ENCODE peak calls at places on chromosomes 2 and 18, in ten cellular contexts. L is RWPE1, G is endothelial cell, V is Peyer's patch, R is endodermal cell, A is GM13976, N is testis, E is spleen, F is H9, B is nephron progenitor cell. O is an unnamed sample.

GRCh38 chr2:131027566-131028528 is 65.4 kb downstream of the FAM168B start:
- DNase-seq in L (no peak), G (no peak), V (no peak), R (peak), A (no peak), N (no peak), E (peak), F (no peak), B (no peak), O (no peak)

GRCh38 chr18:55314615-55315237 is 273.3 kb downstream of the TCF4 start:
- DNase-seq in L (no peak), G (no peak), V (no peak), R (no peak), A (no peak), N (no peak), E (no peak), F (no peak), B (no peak), O (no peak)

GRCh38 chr2:219448776-219449476 is 14.3 kb downstream of the SPEG start:
- DNase-seq in L (no peak), G (no peak), V (no peak), R (peak), A (no peak), N (no peak), E (no peak), F (peak), B (peak), O (no peak)

GRCh38 chr2:136327162-136327852 is 209.4 kb upstream of the CXCR4 start:
- DNase-seq in L (no peak), G (no peak), V (no peak), R (peak), A (peak), N (no peak), E (no peak), F (no peak), B (no peak), O (no peak)

GRCh38 chr18:57048351-57048750 is 98.5 kb upstream of the BOD1L2 start:
- DNase-seq in L (no peak), G (no peak), V (no peak), R (peak), A (no peak), N (no peak), E (no peak), F (no peak), B (no peak), O (no peak)

GRCh38 chr2:129758461-129759185 is 220.8 kb upstream of the RAB6C start:
- DNase-seq in L (no peak), G (no peak), V (no peak), R (peak), A (no peak), N (peak), E (peak), F (peak), B (no peak), O (no peak)

GRCh38 chr2:121529439-121530209 is 1.1 kb upstream of the RNU4ATAC start:
- DNase-seq in L (peak), G (peak), V (no peak), R (no peak), A (peak), N (peak), E (no peak), F (peak), B (peak), O (peak)

GRCh38 chr2:211751853-211752252 is 786.7 kb downstream of the ERBB4 start:
- DNase-seq in L (no peak), G (no peak), V (no peak), R (no peak), A (no peak), N (no peak), E (no peak), F (no peak), B (no peak), O (no peak)

GRCh38 chr2:187358531-187358930 is 89.5 kb downstream of the CALCRL start:
- DNase-seq in L (no peak), G (no peak), V (no peak), R (no peak), A (no peak), N (peak), E (no peak), F (no peak), B (no peak), O (no peak)

GRCh38 chr2:241739651-241740050 is 5.2 kb downstream of the D2HGDH start:
- DNase-seq in L (no peak), G (no peak), V (no peak), R (no peak), A (no peak), N (no peak), E (no peak), F (no peak), B (no peak), O (no peak)

GRCh38 chr18:13638684-13639083 is 87.7 kb downstream of the FAM210A start:
- DNase-seq in L (no peak), G (no peak), V (no peak), R (peak), A (no peak), N (no peak), E (no peak), F (no peak), B (no peak), O (no peak)

GRCh38 chr2:65031341-65032015 is 24.7 kb upstream of the CEP68 start:
- DNase-seq in L (no peak), G (no peak), V (no peak), R (no peak), A (no peak), N (no peak), E (peak), F (peak), B (no peak), O (no peak)

GRCh38 chr2:223601932-223602676 is at the start of gene SCG2:
- DNase-seq in L (peak), G (peak), V (no peak), R (peak), A (peak), N (peak), E (peak), F (peak), B (peak), O (peak)

GRCh38 chr2:98910349-98911125 is 25.5 kb downstream of the CRACDL start:
- DNase-seq in L (no peak), G (no peak), V (no peak), R (peak), A (no peak), N (no peak), E (peak), F (no peak), B (no peak), O (no peak)

GRCh38 chr2:237868631-237869356 is 9.4 kb downstream of the RAMP1 start:
- DNase-seq in L (no peak), G (no peak), V (no peak), R (no peak), A (no peak), N (no peak), E (no peak), F (no peak), B (no peak), O (no peak)

GRCh38 chr2:128584296-128584900 is 265.7 kb upstream of the HS6ST1 start:
- DNase-seq in L (no peak), G (no peak), V (no peak), R (no peak), A (no peak), N (no peak), E (no peak), F (no peak), B (no peak), O (peak)

GRCh38 chr2:156115338-156115737 is 217.2 kb downstream of the NR4A2 start:
- DNase-seq in L (no peak), G (no peak), V (no peak), R (no peak), A (no peak), N (no peak), E (no peak), F (no peak), B (no peak), O (no peak)

GRCh38 chr2:146997488-146997887 is 847.3 kb upstream of the ACVR2A start:
- DNase-seq in L (no peak), G (no peak), V (no peak), R (no peak), A (no peak), N (no peak), E (no peak), F (no peak), B (no peak), O (no peak)

GRCh38 chr2:172172513-172173217 is 70.0 kb upstream of the DLX2 start:
- DNase-seq in L (peak), G (peak), V (peak), R (peak), A (peak), N (peak), E (peak), F (peak), B (peak), O (no peak)

GRCh38 chr18:6744816-6745455 is 15.4 kb downstream of the ARHGAP28 start:
- DNase-seq in L (no peak), G (no peak), V (no peak), R (no peak), A (no peak), N (no peak), E (no peak), F (no peak), B (no peak), O (no peak)

GRCh38 chr2:6909431-6910385 is 7.5 kb upstream of the RNF144A start:
- DNase-seq in L (no peak), G (no peak), V (no peak), R (no peak), A (peak), N (no peak), E (no peak), F (no peak), B (no peak), O (no peak)

GRCh38 chr2:39068757-39069515 is 51.9 kb downstream of the SOS1 start:
- DNase-seq in L (peak), G (no peak), V (no peak), R (peak), A (no peak), N (no peak), E (no peak), F (no peak), B (no peak), O (no peak)

GRCh38 chr2:3535794-3536681 is 16.7 kb upstream of the ADI1 start:
- DNase-seq in L (peak), G (no peak), V (no peak), R (peak), A (no peak), N (peak), E (peak), F (no peak), B (peak), O (peak)
- TF ChIP-seq CTCF in L (no peak), G (no peak), V (peak), R (peak), A (no peak), N (no peak), E (peak), F (no peak), B (no peak), O (peak)

GRCh38 chr2:68686178-68686577 is 42.8 kb downstream of the PROKR1 start:
- DNase-seq in L (no peak), G (no peak), V (no peak), R (no peak), A (no peak), N (no peak), E (no peak), F (no peak), B (no peak), O (no peak)
- TF ChIP-seq CTCF in L (no peak), G (no peak), V (no peak), R (no peak), A (no peak), N (no peak), E (no peak), F (no peak), B (no peak), O (no peak)

GRCh38 chr2:37575780-37576179 is 95.7 kb downstream of the CDC42EP3 start:
- DNase-seq in L (no peak), G (no peak), V (no peak), R (no peak), A (no peak), N (no peak), E (no peak), F (no peak), B (no peak), O (no peak)
- TF ChIP-seq CTCF in L (no peak), G (no peak), V (no peak), R (peak), A (no peak), N (no peak), E (no peak), F (peak), B (no peak), O (no peak)

GRCh38 chr2:74675090-74675489 is 21.0 kb downstream of the SEMA4F start:
- DNase-seq in L (no peak), G (peak), V (no peak), R (peak), A (no peak), N (no peak), E (no peak), F (no peak), B (no peak), O (no peak)
- TF ChIP-seq CTCF in L (no peak), G (peak), V (no peak), R (peak), A (no peak), N (no peak), E (no peak), F (peak), B (peak), O (no peak)

GRCh38 chr2:102251042-102251848 is 60.1 kb upstream of the IL1RL1 start:
- DNase-seq in L (peak), G (peak), V (peak), R (peak), A (peak), N (peak), E (peak), F (peak), B (peak), O (no peak)
- TF ChIP-seq CTCF in L (peak), G (peak), V (peak), R (peak), A (peak), N (peak), E (peak), F (peak), B (peak), O (peak)

GRCh38 chr2:9815844-9816279 is 27.4 kb upstream of the TAF1B start:
- DNase-seq in L (no peak), G (no peak), V (no peak), R (no peak), A (no peak), N (no peak), E (no peak), F (no peak), B (no peak), O (no peak)
- TF ChIP-seq CTCF in L (no peak), G (no peak), V (no peak), R (no peak), A (no peak), N (no peak), E (no peak), F (no peak), B (no peak), O (no peak)

DNA sequence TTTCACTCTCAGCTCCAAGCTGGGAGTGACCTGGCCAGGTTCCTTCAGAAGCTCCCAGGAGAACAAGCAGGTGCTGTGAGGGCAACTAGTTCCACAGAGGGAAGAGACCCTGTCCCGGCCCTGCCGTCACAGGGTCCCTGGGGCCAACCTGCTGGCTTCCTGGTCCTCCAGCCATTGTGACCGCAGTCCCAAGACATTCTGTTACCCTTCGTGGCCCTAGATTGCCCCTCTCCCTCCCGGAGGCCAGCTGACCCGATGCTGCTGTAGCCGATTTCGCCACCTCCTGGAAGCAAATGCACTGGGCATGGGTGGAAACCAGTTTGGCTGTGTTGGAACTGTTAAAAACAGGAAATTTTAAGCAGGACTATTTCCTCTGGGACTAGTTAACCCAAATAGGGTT is 55.4 kb downstream of the EPAS1 start:
- DNase-seq in L (no peak), G (peak), V (no peak), R (no peak), A (no peak), N (no peak), E (no peak), F (no peak), B (no peak), O (no peak)
- TF ChIP-seq CTCF in L (no peak), G (no peak), V (no peak), R (peak), A (no peak), N (no peak), E (no peak), F (peak), B (no peak), O (no peak)

DNA sequence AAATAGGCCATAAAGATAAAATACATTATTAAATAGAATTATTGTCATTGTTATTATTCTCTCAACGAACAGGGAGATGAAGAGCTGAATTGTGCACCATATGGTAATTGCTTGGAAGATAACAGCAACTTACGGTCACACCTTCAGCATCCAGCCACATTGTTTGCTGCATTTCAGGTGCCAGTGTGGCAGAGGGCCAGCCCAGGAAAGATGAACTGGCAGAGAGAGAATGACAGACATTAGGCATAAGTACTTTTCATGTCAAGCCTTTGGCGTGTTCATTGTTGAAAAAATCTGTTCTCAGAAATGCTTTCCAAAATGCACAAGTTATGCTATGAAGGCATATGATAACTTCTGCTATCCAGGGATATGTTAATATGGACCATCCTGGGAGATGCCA is 748.7 kb upstream of the PIK3C3 start:
- DNase-seq in L (no peak), G (no peak), V (no peak), R (no peak), A (no peak), N (no peak), E (no peak), F (no peak), B (no peak), O (no peak)
- TF ChIP-seq CTCF in L (no peak), G (no peak), V (no peak), R (no peak), A (no peak), N (no peak), E (no peak), F (no peak), B (no peak), O (no peak)